ENCODE peak calls at places on chromosome 15, in nine cellular contexts. E is AG08396; F is LoVo; X is CD8-positive, alpha-beta memory T cell; C is pancreas; S is GM04504; A is aorta; M is substantia nigra; N is nephron progenitor cell. J is an unnamed sample.

GRCh38 chr15:37880009-37880834 is 54.2 kb upstream of the TMCO5A start:
- DNase-seq in C (peak), X (no peak), E (peak), N (peak), M (no peak), A (no peak), F (peak), S (peak), J (no peak)

GRCh38 chr15:49468440-49468839 is 45.4 kb downstream of the FGF7 start:
- DNase-seq in A (no peak), X (no peak), N (no peak), M (no peak), C (no peak), F (no peak), S (peak), E (peak), J (no peak)

GRCh38 chr15:36951747-36952247 is 148.6 kb downstream of the MEIS2 start:
- DNase-seq in M (no peak), F (no peak), A (no peak), E (peak), C (no peak), S (peak), N (peak), X (no peak), J (no peak)

GRCh38 chr15:78749831-78750230 is 61.4 kb downstream of the ADAMTS7 start:
- DNase-seq in A (no peak), C (no peak), F (no peak), S (no peak), X (no peak), E (no peak), M (no peak), N (no peak), J (no peak)

GRCh38 chr15:52191207-52191606 is at the start of gene GNB5:
- DNase-seq in C (no peak), E (no peak), S (no peak), F (no peak), X (no peak), M (no peak), N (no peak), A (no peak), J (no peak)

GRCh38 chr15:74319596-74320357 is 47.7 kb downstream of the CYP11A1 start:
- DNase-seq in C (no peak), S (no peak), X (no peak), F (no peak), A (no peak), N (no peak), E (no peak), M (no peak), J (peak)

GRCh38 chr15:60379466-60380274 is 18.1 kb downstream of the ANXA2 start:
- DNase-seq in C (no peak), E (peak), X (no peak), A (no peak), N (no peak), M (no peak), F (peak), S (peak), J (no peak)

GRCh38 chr15:48653216-48653615 is 7.7 kb upstream of the FBN1 start:
- DNase-seq in X (no peak), N (no peak), S (no peak), C (no peak), A (no peak), E (no peak), M (no peak), F (no peak), J (peak)

GRCh38 chr15:51600114-51600513 is 22.5 kb downstream of the DMXL2 start:
- DNase-seq in S (no peak), C (no peak), X (no peak), F (peak), E (peak), A (no peak), M (no peak), N (no peak), J (no peak)

GRCh38 chr15:39184701-39185390 is 396.0 kb upstream of the THBS1 start:
- DNase-seq in E (no peak), S (no peak), F (no peak), M (no peak), C (no peak), N (no peak), X (no peak), A (no peak), J (no peak)

GRCh38 chr15:24955549-24955929 is 752 bp downstream of the SNRPN start:
- DNase-seq in A (no peak), N (peak), S (no peak), F (no peak), C (peak), E (no peak), M (peak), X (peak), J (peak)

GRCh38 chr15:82768414-82769081 is 37.3 kb downstream of the FSD2 start:
- DNase-seq in N (no peak), X (no peak), M (no peak), S (no peak), E (no peak), F (no peak), A (no peak), C (no peak), J (peak)

GRCh38 chr15:30885814-30886213 is 17.9 kb upstream of the FAN1 start:
- DNase-seq in X (no peak), A (no peak), M (no peak), S (no peak), E (peak), C (no peak), N (peak), F (no peak), J (no peak)

GRCh38 chr15:65893060-65893459 is 23.8 kb downstream of the RAB11A start:
- DNase-seq in F (no peak), C (no peak), E (no peak), N (no peak), A (no peak), X (no peak), M (no peak), S (no peak), J (no peak)

J was measured in psoas muscle.